ENCODE peak calls at places on chromosomes 7 and 10, in eight cellular contexts. A is stomach, Z is transverse colon, C is prostate gland, I is thyroid gland, W is A549, V is testis, K is HepG2. J is an unnamed sample.

GRCh38 chr7:19754521-19755116 is 18.8 kb downstream of the TMEM196 start:
- DNase-seq in A (no peak), Z (no peak), C (no peak), I (no peak), W (no peak), V (no peak), K (peak; percentile 35), J (no peak)

GRCh38 chr7:155733582-155734444 is 78.5 kb downstream of the SHH start:
- DNase-seq in A (peak; percentile 48), Z (no peak), C (no peak), I (peak; percentile 63), W (no peak), V (no peak), K (no peak), J (no peak)

GRCh38 chr10:88150338-88150737 is 286.9 kb downstream of the PTEN start:
- DNase-seq in A (no peak), Z (no peak), C (no peak), I (no peak), W (peak; percentile 59), V (no peak), K (no peak), J (no peak)

GRCh38 chr10:63236113-63236935 is 103.2 kb downstream of the NRBF2 start:
- DNase-seq in A (no peak), Z (no peak), C (peak; percentile 41), I (no peak), W (peak; percentile 65), V (no peak), K (peak; percentile 44), J (no peak)

GRCh38 chr7:36563706-36564325 is 160.5 kb downstream of the AOAH start:
- DNase-seq in A (no peak), Z (no peak), C (no peak), I (no peak), W (no peak), V (no peak), K (no peak), J (no peak)

GRCh38 chr10:32893431-32893830 is 64.6 kb downstream of the ITGB1 start:
- DNase-seq in A (no peak), Z (no peak), C (no peak), I (no peak), W (no peak), V (no peak), K (peak; percentile 3), J (no peak)

GRCh38 chr10:102384606-102385429 is 10.7 kb upstream of the NFKB2 start:
- DNase-seq in A (peak; percentile 38), Z (no peak), C (no peak), I (no peak), W (no peak), V (no peak), K (peak; percentile 57), J (peak; percentile 33)

GRCh38 chr10:79409038-79410035 is 36.1 kb downstream of the ZCCHC24 start:
- DNase-seq in A (peak; percentile 56), Z (no peak), C (no peak), I (no peak), W (no peak), V (no peak), K (no peak), J (no peak)

GRCh38 chr10:111598433-111599059 is 521.7 kb downstream of the ADRA2A start:
- DNase-seq in A (peak; percentile 32), Z (peak; percentile 42), C (peak; percentile 10), I (peak; percentile 61), W (peak; percentile 13), V (peak; percentile 82), K (peak; percentile 53), J (peak; percentile 36)

GRCh38 chr10:86757110-86757790 is 831 bp downstream of the BMPR1A start:
- DNase-seq in A (peak; percentile 31), Z (peak; percentile 46), C (peak; percentile 26), I (peak; percentile 62), W (peak; percentile 59), V (peak; percentile 66), K (peak; percentile 62), J (peak; percentile 36)

GRCh38 chr7:90869335-90869734 is 273.2 kb downstream of the CDK14 start:
- DNase-seq in A (no peak), Z (no peak), C (no peak), I (no peak), W (no peak), V (no peak), K (no peak), J (no peak)

GRCh38 chr10:84267503-84268126 is 22.8 kb downstream of the RGR start:
- DNase-seq in A (peak; percentile 48), Z (peak; percentile 74), C (no peak), I (peak; percentile 22), W (peak; percentile 26), V (peak; percentile 60), K (peak; percentile 13), J (no peak)

GRCh38 chr10:125152646-125153368 is 7.6 kb downstream of the CTBP2 start:
- DNase-seq in A (peak; percentile 72), Z (peak; percentile 74), C (no peak), I (peak; percentile 97), W (no peak), V (peak; percentile 85), K (no peak), J (no peak)

GRCh38 chr7:140327261-140327661 is 71.1 kb downstream of the SLC37A3 start:
- DNase-seq in A (no peak), Z (peak; percentile 87), C (peak; percentile 32), I (no peak), W (no peak), V (no peak), K (no peak), J (no peak)

GRCh38 chr7:26100940-26101339 is 51.1 kb upstream of the NFE2L3 start:
- DNase-seq in A (no peak), Z (no peak), C (no peak), I (no peak), W (no peak), V (peak; percentile 34), K (no peak), J (no peak)

GRCh38 chr7:79453266-79453557 is 255 bp downstream of the MAGI2 start:
- DNase-seq in A (no peak), Z (no peak), C (no peak), I (no peak), W (peak; percentile 6), V (no peak), K (no peak), J (no peak)

GRCh38 chr7:100895701-100895955 is at the start of gene ACHE:
- DNase-seq in A (no peak), Z (no peak), C (no peak), I (no peak), W (no peak), V (no peak), K (no peak), J (no peak)

GRCh38 chr7:100897111-100897608 is 1.5 kb upstream of the ACHE start:
- DNase-seq in A (peak; percentile 63), Z (peak; percentile 76), C (peak; percentile 44), I (peak; percentile 36), W (no peak), V (peak; percentile 74), K (no peak), J (no peak)

GRCh38 chr7:100897772-100898454 is 2.2 kb upstream of the ACHE start:
- DNase-seq in A (no peak), Z (peak; percentile 70), C (no peak), I (no peak), W (no peak), V (no peak), K (no peak), J (no peak)

GRCh38 chr7:100895956-100896742 is 461 bp upstream of the ACHE start:
- DNase-seq in A (peak; percentile 54), Z (peak; percentile 78), C (no peak), I (no peak), W (no peak), V (peak; percentile 64), K (no peak), J (no peak)

DNA sequence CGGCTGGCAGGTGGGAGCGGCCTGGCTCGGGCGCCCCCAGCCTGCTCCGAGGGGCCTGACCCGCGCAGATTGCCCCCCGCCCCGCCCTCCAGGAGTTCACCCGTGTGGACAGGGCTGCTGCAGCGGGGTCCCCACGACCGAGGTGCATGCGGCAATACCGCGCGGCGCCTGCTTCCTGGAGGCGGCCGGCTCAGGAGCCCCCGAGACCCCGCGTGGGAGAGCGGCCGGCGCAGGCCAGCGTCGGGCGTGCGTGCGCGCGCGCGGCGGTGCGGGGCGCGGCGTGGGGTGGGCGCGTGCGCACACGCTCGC is 1.0 kb upstream of the ACHE start:
- DNase-seq in A (no peak), Z (no peak), C (no peak), I (no peak), W (no peak), V (no peak), K (no peak), J (no peak)
- TF ChIP-seq POLR2A in A (no peak), Z (no peak), C (no peak), I (no peak), W (no peak), V (no peak), K (no peak), J (no peak)

DNA sequence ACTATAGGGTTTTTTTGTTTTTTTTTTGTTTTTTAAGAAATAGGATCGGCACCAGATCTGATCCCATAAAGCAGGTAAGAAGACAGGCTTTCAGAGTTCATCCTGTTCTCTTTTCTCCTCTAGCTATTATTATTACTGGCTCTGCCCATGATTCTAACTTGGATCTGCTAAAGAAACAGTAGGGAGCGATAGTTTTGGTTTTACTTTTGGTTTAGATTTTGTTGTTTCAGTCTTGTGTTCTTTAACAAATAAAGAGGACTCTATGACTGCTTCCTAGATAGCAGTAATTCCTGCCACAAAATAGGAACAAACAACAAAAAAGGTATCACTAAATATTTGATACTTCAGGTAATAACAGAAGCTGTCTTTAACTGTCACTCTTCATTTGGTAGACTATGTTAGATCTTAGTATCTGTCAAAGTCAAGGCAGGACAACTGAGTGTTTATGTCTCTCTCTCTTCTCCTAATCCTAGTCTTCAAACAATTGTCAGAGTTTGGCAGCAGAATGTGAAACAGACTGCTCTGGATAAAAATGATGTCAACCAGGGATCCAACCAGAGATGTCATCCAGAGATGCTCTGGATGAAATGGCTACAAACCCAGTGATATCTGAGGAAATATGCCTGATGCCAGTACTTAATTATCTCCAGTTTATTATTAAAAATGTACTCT is 99.8 kb downstream of the KMT2C start:
- DNase-seq in A (no peak), Z (no peak), C (no peak), I (no peak), W (no peak), V (no peak), K (no peak), J (no peak)
- H3K27ac ChIP-seq in A (no peak overlapping the region), Z (no peak overlapping the region), C (peak overlapping the region; percentile 20), I (peak overlapping the region; percentile 44), W (no peak overlapping the region), V (no peak overlapping the region), K (no peak overlapping the region), J (peak overlapping the region; percentile 59)

DNA sequence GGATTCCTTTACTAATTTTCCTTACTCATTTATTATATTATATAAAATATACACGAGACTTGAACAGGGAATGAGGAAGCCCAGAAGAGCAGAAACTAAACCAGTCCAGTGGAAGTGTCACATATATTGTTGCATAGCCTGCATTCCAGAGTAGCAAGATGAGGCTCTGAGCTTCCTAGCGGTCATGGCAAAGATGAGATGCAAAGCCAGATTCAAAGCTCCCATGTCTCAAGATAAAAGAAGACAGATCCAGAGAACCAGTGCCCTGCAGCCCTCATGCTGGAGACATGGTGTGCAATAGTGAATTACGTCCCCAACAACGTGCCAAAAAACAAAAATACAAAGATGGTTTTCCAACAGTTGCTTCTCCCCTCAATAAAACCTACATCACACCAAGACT is 59.7 kb downstream of the COBL start:
- DNase-seq in A (no peak), Z (no peak), C (no peak), I (no peak), W (no peak), V (no peak), K (no peak), J (no peak)
- TF ChIP-seq POLR2A in A (no peak), Z (no peak), C (no peak), I (no peak), W (no peak), V (no peak), K (no peak), J (no peak)

GRCh38 chr10:29843143-29843542 is 208.4 kb upstream of the SVIL start:
- DNase-seq in A (no peak), Z (no peak), C (no peak), I (no peak), W (no peak), V (no peak), K (no peak), J (no peak)
- H3K27ac ChIP-seq in A (no peak overlapping the region), Z (peak overlapping the region; percentile 89), C (peak overlapping the region; percentile 78), I (no peak overlapping the region), W (no peak overlapping the region), V (no peak overlapping the region), K (no peak overlapping the region), J (no peak overlapping the region)